ENCODE peak calls at places on chromosomes 5 and 9, in eight cellular contexts. F is pancreas, C is transverse colon, Z is fibroblast of the aortic adventitia, R is OCI-LY7, A is GM23338, X is left ventricle myocardium inferior, D is Peyer's patch. Q is an unnamed sample.

GRCh38 chr5:84564311-84564710 is 179.6 kb upstream of the EDIL3 start:
- DNase-seq in F (no peak), C (no peak), Z (peak), R (no peak), A (peak), X (no peak), D (no peak), Q (no peak)

GRCh38 chr9:4604678-4605095 is 57.4 kb upstream of the PLPP6 start:
- DNase-seq in F (no peak), C (peak), Z (peak), R (peak), A (peak), X (no peak), D (peak), Q (peak)

GRCh38 chr5:171521219-171521633 is 101.8 kb downstream of the FGF18 start:
- DNase-seq in F (no peak), C (no peak), Z (peak), R (no peak), A (peak), X (no peak), D (no peak), Q (peak)

GRCh38 chr9:6962164-6962563 is 204.4 kb downstream of the KDM4C start:
- DNase-seq in F (no peak), C (no peak), Z (no peak), R (no peak), A (no peak), X (no peak), D (no peak), Q (no peak)

GRCh38 chr5:163437309-163438182 is at the start of gene CCNG1:
- DNase-seq in F (peak), C (peak), Z (peak), R (peak), A (peak), X (peak), D (peak), Q (peak)

GRCh38 chr5:75965292-75965691 is 117.9 kb upstream of the SV2C start:
- DNase-seq in F (no peak), C (no peak), Z (no peak), R (no peak), A (no peak), X (no peak), D (no peak), Q (peak)

GRCh38 chr5:159704160-159704559 is 212.1 kb upstream of the ADRA1B start:
- DNase-seq in F (no peak), C (no peak), Z (no peak), R (no peak), A (no peak), X (no peak), D (no peak), Q (no peak)

GRCh38 chr5:76849767-76850291 is at the start of gene S100Z:
- DNase-seq in F (no peak), C (no peak), Z (no peak), R (no peak), A (no peak), X (no peak), D (peak), Q (no peak)

GRCh38 chr9:93603011-93603410 is 26.6 kb downstream of the PHF2 start:
- DNase-seq in F (no peak), C (no peak), Z (no peak), R (no peak), A (no peak), X (no peak), D (peak), Q (no peak)

GRCh38 chr5:142736247-142736632 is 33.9 kb upstream of the ARHGAP26 start:
- DNase-seq in F (no peak), C (no peak), Z (no peak), R (no peak), A (no peak), X (no peak), D (no peak), Q (no peak)

GRCh38 chr9:96242829-96243228 is 59.1 kb downstream of the HSD17B3 start:
- DNase-seq in F (no peak), C (no peak), Z (no peak), R (no peak), A (no peak), X (no peak), D (no peak), Q (no peak)

GRCh38 chr5:146888341-146888978 is 9.9 kb upstream of the PPP2R2B start:
- DNase-seq in F (no peak), C (no peak), Z (no peak), R (no peak), A (peak), X (no peak), D (no peak), Q (no peak)
- H3K4me3 ChIP-seq in F (no peak), C (no peak), Z (no peak), R (no peak), A (no peak), X (no peak), D (no peak), Q (no peak)

GRCh38 chr9:108933641-108934322 is at the start of gene ELP1:
- DNase-seq in F (peak), C (peak), Z (peak), R (peak), A (peak), X (peak), D (peak), Q (peak)
- TF ChIP-seq CTCF in F (no peak), C (no peak), Z (peak), R (peak), A (no peak), X (peak), D (no peak), Q (peak)

GRCh38 chr5:168011096-168011495 is 280.3 kb upstream of the WWC1 start:
- DNase-seq in F (no peak), C (no peak), Z (no peak), R (no peak), A (no peak), X (no peak), D (no peak), Q (no peak)
- H3K4me3 ChIP-seq in F (no peak), C (no peak), Z (no peak), R (no peak), A (no peak), X (no peak), D (no peak), Q (no peak)

DNA sequence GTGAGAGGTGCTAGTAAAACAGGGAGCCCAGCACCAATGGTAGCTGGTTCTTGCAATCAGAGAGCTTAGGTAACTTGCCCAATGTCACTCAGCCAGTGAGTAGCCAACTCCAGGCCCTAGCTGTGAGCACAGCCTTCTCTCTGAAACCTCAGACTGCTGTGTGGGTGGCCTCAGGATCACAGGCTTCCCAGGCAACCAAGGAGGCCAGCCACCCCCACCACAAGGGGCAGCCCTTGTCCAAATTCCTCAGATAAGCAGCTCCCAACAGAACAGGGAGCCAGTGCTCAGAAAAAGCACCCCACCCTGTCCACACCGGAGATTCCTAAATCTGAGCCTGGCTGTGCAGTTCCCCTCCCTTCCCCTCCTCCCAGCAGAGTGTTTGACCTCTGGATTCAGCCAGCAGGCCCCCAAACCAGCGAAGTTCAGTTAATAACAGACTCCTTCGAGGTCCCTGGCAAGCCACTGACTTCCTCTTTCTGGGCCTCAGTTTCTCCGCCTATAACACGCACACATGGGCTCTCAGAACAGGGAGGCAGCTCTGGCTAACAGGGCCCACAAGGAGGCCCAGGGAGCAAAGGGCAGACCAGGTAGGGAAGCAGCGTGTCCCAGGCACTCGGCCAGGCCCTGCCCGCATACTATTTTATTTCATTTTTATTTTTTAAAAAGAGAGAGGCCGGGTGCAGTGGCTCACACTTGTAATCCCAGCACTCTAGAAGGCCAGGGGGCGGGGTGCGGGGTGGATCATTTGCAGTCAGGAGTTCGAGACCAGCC is 2.7 kb downstream of the EEIG1 start:
- DNase-seq in F (no peak), C (peak), Z (peak), R (no peak), A (peak), X (peak), D (peak), Q (peak)
- TF ChIP-seq CTCF in F (no peak), C (peak), Z (peak), R (peak), A (peak), X (peak), D (no peak), Q (no peak)

DNA sequence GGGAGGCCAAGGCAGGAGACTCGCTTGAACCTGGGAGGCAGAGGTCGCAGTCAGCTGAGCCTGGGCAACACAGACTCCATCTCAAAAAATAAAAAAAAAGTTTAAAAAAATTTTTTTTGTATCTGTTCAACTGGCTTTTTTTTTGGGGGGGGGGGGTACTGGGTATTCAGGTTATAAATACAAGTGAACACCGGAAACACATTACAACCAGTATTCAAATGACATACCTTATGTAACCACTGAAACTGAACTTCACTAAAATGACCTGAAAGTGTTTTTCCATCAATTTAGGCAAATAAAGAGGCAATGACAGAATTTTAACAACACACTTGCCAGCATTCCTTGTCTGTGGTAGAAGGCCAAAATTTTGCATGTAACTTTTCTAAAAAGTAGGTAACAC is 33.5 kb downstream of the STRBP start:
- DNase-seq in F (no peak), C (no peak), Z (no peak), R (peak), A (no peak), X (no peak), D (no peak), Q (no peak)
- H3K4me3 ChIP-seq in F (no peak), C (no peak), Z (no peak), R (peak), A (no peak), X (no peak), D (no peak), Q (no peak)

GRCh38 chr9:133768859-133769510 is 30.8 kb upstream of the SARDH start:
- DNase-seq in F (peak), C (no peak), Z (no peak), R (no peak), A (peak), X (no peak), D (peak), Q (no peak)
- TF ChIP-seq CTCF in F (peak), C (no peak), Z (no peak), R (peak), A (peak), X (no peak), D (no peak), Q (no peak)

GRCh38 chr9:121326130-121326838 is 43.8 kb downstream of the STOM start:
- DNase-seq in F (peak), C (peak), Z (peak), R (no peak), A (peak), X (peak), D (peak), Q (peak)
- H3K4me3 ChIP-seq in F (no peak), C (no peak), Z (no peak), R (no peak), A (no peak), X (peak), D (no peak), Q (no peak)

DNA sequence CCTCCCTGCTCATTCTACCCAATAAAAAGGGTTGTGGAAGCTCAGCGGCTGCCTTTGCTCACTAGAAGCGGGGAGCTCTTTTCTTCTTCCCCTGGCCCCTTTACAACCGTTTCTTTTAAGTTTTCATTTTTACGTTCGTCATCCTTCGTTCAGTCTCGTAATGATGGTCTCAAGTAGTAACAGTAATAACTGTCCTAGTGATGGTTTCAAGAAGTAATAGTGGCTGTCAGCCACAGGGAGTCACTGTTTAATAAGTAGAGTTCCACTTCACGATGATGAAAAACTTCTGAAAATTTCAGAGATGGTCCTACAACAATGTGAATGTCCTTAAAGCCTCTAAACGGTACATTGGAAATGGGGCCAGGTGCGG is 6.2 kb downstream of the UGT3A2 start:
- DNase-seq in F (no peak), C (no peak), Z (no peak), R (peak), A (peak), X (no peak), D (no peak), Q (no peak)
- TF ChIP-seq CTCF in F (no peak), C (no peak), Z (no peak), R (peak), A (peak), X (no peak), D (no peak), Q (no peak)

GRCh38 chr9:127734747-127735529 is at the start of gene TOR2A:
- DNase-seq in F (peak), C (peak), Z (peak), R (peak), A (peak), X (peak), D (peak), Q (peak)

GRCh38 chr9:127738666-127739065 is 3.6 kb upstream of the TOR2A start:
- DNase-seq in F (peak), C (no peak), Z (no peak), R (no peak), A (no peak), X (no peak), D (no peak), Q (no peak)

GRCh38 chr9:127734247-127734746 is 797 bp downstream of the TOR2A start:
- DNase-seq in F (peak), C (no peak), Z (no peak), R (no peak), A (no peak), X (no peak), D (no peak), Q (no peak)

GRCh38 chr9:127733609-127734008 is 1.5 kb downstream of the TOR2A start:
- DNase-seq in F (no peak), C (no peak), Z (no peak), R (no peak), A (no peak), X (no peak), D (no peak), Q (no peak)

GRCh38 chr9:127735530-127736176 is 559 bp upstream of the TOR2A start:
- DNase-seq in F (no peak), C (no peak), Z (peak), R (no peak), A (no peak), X (no peak), D (no peak), Q (no peak)
- H3K4me3 ChIP-seq in F (no peak), C (no peak), Z (peak), R (peak), A (peak), X (peak), D (no peak), Q (no peak)

Q was measured in epithelial cell of esophagus.